ENCODE peak calls at places on chromosomes 11 and 22, in five cellular contexts. J is adrenal gland; Q is HT1080; M is activated CD4-positive, alpha-beta T cell treated with anti-CD3 and anti-CD28 coated beads, Interleukin-2, amount 50 U/mL, for 48 hours; B is activated CD8-positive, alpha-beta memory T cell treated with anti-CD3 and anti-CD28 coated beads for 1 hour. N is an unnamed sample.

GRCh38 chr11:61971177-61972111 is 4.0 kb upstream of the FTH1 start:
- DNase-seq in M (peak), Q (peak), B (no peak), J (peak), N (peak)

GRCh38 chr11:30992513-30992849 is 377.1 kb downstream of the DCDC1 start:
- DNase-seq in J (no peak), Q (peak), M (no peak), B (no peak), N (peak)

GRCh38 chr22:17862646-17863181 is 88.4 kb upstream of the BID start:
- DNase-seq in J (no peak), Q (no peak), M (no peak), B (no peak), N (no peak)

GRCh38 chr22:36549033-36549432 is 20.1 kb upstream of the EIF3D start:
- DNase-seq in Q (no peak), J (no peak), B (no peak), M (no peak), N (no peak)

GRCh38 chr22:19844423-19845368 is 10.0 kb downstream of the GNB1L start:
- DNase-seq in M (no peak), Q (peak), B (no peak), J (peak), N (no peak)

GRCh38 chr11:46808804-46809431 is 37.2 kb downstream of the CKAP5 start:
- DNase-seq in Q (peak), J (no peak), B (no peak), M (no peak), N (peak)

GRCh38 chr22:38203090-38203810 is 1.5 kb downstream of the MAFF start:
- DNase-seq in J (peak), B (no peak), M (peak), Q (peak), N (peak)

GRCh38 chr22:43273902-43274484 is 69.2 kb downstream of the SCUBE1 start:
- DNase-seq in M (peak), B (no peak), Q (peak), J (peak), N (peak)

GRCh38 chr11:111334495-111335123 is 36.3 kb downstream of the POU2AF3 start:
- DNase-seq in Q (no peak), M (no peak), J (no peak), B (no peak), N (peak)

GRCh38 chr11:108891909-108892511 is 227.1 kb downstream of the DDX10 start:
- DNase-seq in J (no peak), Q (no peak), M (no peak), B (no peak), N (no peak)

GRCh38 chr22:23512348-23512705 is 67.8 kb downstream of the IGLL1 start:
- DNase-seq in J (no peak), Q (no peak), M (no peak), B (no peak), N (no peak)

GRCh38 chr11:45930031-45930794 is 7.8 kb downstream of the LARGE2 start:
- DNase-seq in B (no peak), M (no peak), Q (no peak), J (peak), N (peak)

GRCh38 chr11:114183041-114183511 is 113.1 kb upstream of the NNMT start:
- DNase-seq in Q (no peak), J (peak), M (peak), B (no peak), N (no peak)

GRCh38 chr11:60563553-60564235 is 48.5 kb downstream of the MS4A13 start:
- DNase-seq in B (no peak), Q (peak), J (no peak), M (no peak), N (peak)

GRCh38 chr11:75591371-75591770 is 29.3 kb downstream of the SERPINH1 start:
- DNase-seq in J (no peak), M (no peak), Q (no peak), B (no peak), N (no peak)

GRCh38 chr11:108863528-108863927 is 198.7 kb downstream of the DDX10 start:
- DNase-seq in J (no peak), B (no peak), M (no peak), Q (no peak), N (no peak)

GRCh38 chr11:6755303-6755952 is 16.3 kb downstream of the OR2AG2 start:
- DNase-seq in Q (peak), B (no peak), M (peak), J (no peak), N (peak)